ENCODE peak calls at places on chromosomes 6 and 20, in ten cellular contexts. G is A549, M is transverse colon, X is tibial nerve, J is suprapubic skin, K is stomach, H is SK-N-SH, E is esophagus muscularis mucosa, F is HepG2, Q is ovary. W is an unnamed sample.

GRCh38 chr6:1494671-1495070 is 105.3 kb downstream of the FOXF2 start:
- DNase-seq in G (no peak), M (no peak), X (no peak), J (no peak), K (no peak), H (no peak), E (no peak), F (no peak), Q (no peak), W (no peak)

GRCh38 chr20:36491901-36492617 is 49.3 kb upstream of the MYL9 start:
- DNase-seq in G (no peak), M (peak), X (no peak), J (no peak), K (no peak), H (no peak), E (no peak), F (no peak), Q (no peak), W (no peak)

GRCh38 chr6:45813943-45814342 is 201.7 kb downstream of the CLIC5 start:
- DNase-seq in G (no peak), M (no peak), X (no peak), J (no peak), K (no peak), H (no peak), E (no peak), F (no peak), Q (no peak), W (no peak)

GRCh38 chr6:7903673-7904072 is 6.9 kb downstream of the TXNDC5 start:
- DNase-seq in G (no peak), M (no peak), X (no peak), J (no peak), K (no peak), H (no peak), E (no peak), F (no peak), Q (no peak), W (no peak)

GRCh38 chr6:149450679-149451360 is 34.0 kb downstream of the ZC3H12D start:
- DNase-seq in G (no peak), M (peak), X (no peak), J (no peak), K (peak), H (peak), E (no peak), F (no peak), Q (no peak), W (peak)

GRCh38 chr6:5316946-5317345 is 55.6 kb downstream of the FARS2 start:
- DNase-seq in G (no peak), M (no peak), X (no peak), J (no peak), K (no peak), H (no peak), E (no peak), F (no peak), Q (no peak), W (no peak)

GRCh38 chr6:123733180-123733579 is 70.5 kb upstream of the NKAIN2 start:
- DNase-seq in G (no peak), M (no peak), X (no peak), J (no peak), K (no peak), H (no peak), E (no peak), F (no peak), Q (no peak), W (no peak)

GRCh38 chr20:53677447-53678314 is 84.0 kb upstream of the ZNF217 start:
- DNase-seq in G (peak), M (peak), X (no peak), J (no peak), K (peak), H (no peak), E (no peak), F (peak), Q (no peak), W (peak)

GRCh38 chr6:17987576-17988421 is at the start of gene KIF13A:
- DNase-seq in G (peak), M (peak), X (peak), J (peak), K (peak), H (peak), E (peak), F (peak), Q (peak), W (peak)

GRCh38 chr6:4059115-4059777 is 19.7 kb downstream of the FAM217A start:
- DNase-seq in G (peak), M (no peak), X (no peak), J (no peak), K (no peak), H (no peak), E (no peak), F (peak), Q (no peak), W (no peak)

GRCh38 chr20:1119128-1119505 is 715 bp downstream of the PSMF1 start:
- DNase-seq in G (no peak), M (no peak), X (no peak), J (no peak), K (no peak), H (no peak), E (no peak), F (peak), Q (no peak), W (no peak)

GRCh38 chr6:148565931-148566663 is 180.7 kb upstream of the UST start:
- DNase-seq in G (no peak), M (no peak), X (no peak), J (peak), K (peak), H (no peak), E (no peak), F (no peak), Q (no peak), W (no peak)

GRCh38 chr6:74690365-74690764 is 515.5 kb downstream of the COL12A1 start:
- DNase-seq in G (no peak), M (no peak), X (no peak), J (no peak), K (no peak), H (no peak), E (no peak), F (no peak), Q (no peak), W (no peak)

GRCh38 chr20:62355527-62356142 is 11.5 kb downstream of the LAMA5 start:
- DNase-seq in G (peak), M (no peak), X (no peak), J (no peak), K (no peak), H (no peak), E (no peak), F (peak), Q (no peak), W (no peak)

GRCh38 chr20:2210646-2211556 is 84.9 kb upstream of the TGM3 start:
- DNase-seq in G (peak), M (peak), X (no peak), J (no peak), K (no peak), H (no peak), E (no peak), F (no peak), Q (no peak), W (peak)

GRCh38 chr6:8958894-8959511 is 523.7 kb upstream of the SLC35B3 start:
- DNase-seq in G (peak), M (no peak), X (no peak), J (no peak), K (no peak), H (no peak), E (no peak), F (peak), Q (no peak), W (no peak)

GRCh38 chr6:37456816-37457560 is 24.0 kb downstream of the CMTR1 start:
- DNase-seq in G (no peak), M (no peak), X (no peak), J (no peak), K (no peak), H (no peak), E (no peak), F (no peak), Q (peak), W (no peak)
- TF ChIP-seq EP300 in G (no peak), M (no peak), X (no peak), J (no peak), K (no peak), H (no peak), E (no peak), F (no peak), Q (no peak), W (no peak)

GRCh38 chr6:90431521-90432407 is 135.1 kb upstream of the BACH2 start:
- DNase-seq in G (no peak), M (no peak), X (no peak), J (no peak), K (no peak), H (no peak), E (no peak), F (no peak), Q (no peak), W (no peak)
- TF ChIP-seq CTCF in G (no peak), M (no peak), X (no peak), J (no peak), K (no peak), H (no peak), E (no peak), F (no peak), Q (no peak), W (no peak)

GRCh38 chr20:52207020-52207810 is 15.6 kb upstream of the ZFP64 start:
- DNase-seq in G (no peak), M (no peak), X (no peak), J (no peak), K (no peak), H (no peak), E (peak), F (no peak), Q (no peak), W (no peak)

GRCh38 chr20:52196845-52197244 is 5.3 kb upstream of the ZFP64 start:
- DNase-seq in G (no peak), M (no peak), X (no peak), J (no peak), K (no peak), H (no peak), E (no peak), F (no peak), Q (no peak), W (no peak)

GRCh38 chr20:52204136-52204535 is 12.6 kb upstream of the ZFP64 start:
- DNase-seq in G (peak), M (no peak), X (no peak), J (no peak), K (no peak), H (no peak), E (no peak), F (no peak), Q (no peak), W (no peak)

GRCh38 chr20:52200870-52201269 is 9.3 kb upstream of the ZFP64 start:
- DNase-seq in G (no peak), M (no peak), X (no peak), J (no peak), K (no peak), H (no peak), E (no peak), F (no peak), Q (no peak), W (no peak)

DNA sequence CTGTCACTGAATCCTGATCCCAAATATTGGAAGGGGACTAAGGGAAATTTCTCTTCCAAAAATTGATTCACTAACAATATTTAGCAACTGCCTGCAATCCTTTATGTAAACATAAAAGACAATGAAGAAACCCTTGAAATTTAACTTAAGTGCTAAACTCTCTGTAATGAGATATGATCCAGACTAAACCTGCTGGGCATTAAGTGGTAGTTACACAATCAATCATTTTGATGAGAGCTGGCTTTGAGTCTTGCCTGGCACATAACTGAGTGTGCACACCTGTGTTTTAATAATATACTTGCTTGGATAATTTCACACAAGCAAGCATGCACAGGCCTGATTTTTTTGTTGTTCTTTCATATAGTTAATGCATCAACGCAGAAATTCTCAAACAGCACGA is 9.8 kb upstream of the ZFP64 start:
- DNase-seq in G (no peak), M (no peak), X (no peak), J (no peak), K (no peak), H (no peak), E (no peak), F (no peak), Q (no peak), W (no peak)
- TF ChIP-seq EP300 in G (no peak), M (no peak), X (no peak), J (no peak), K (no peak), H (no peak), E (no peak), F (no peak), Q (no peak), W (no peak)

GRCh38 chr6:89032599-89032998 is 48.0 kb upstream of the PNRC1 start:
- DNase-seq in G (no peak), M (no peak), X (no peak), J (no peak), K (no peak), H (no peak), E (no peak), F (no peak), Q (no peak), W (no peak)

GRCh38 chr6:89037156-89037900 is 43.2 kb upstream of the PNRC1 start:
- DNase-seq in G (no peak), M (no peak), X (no peak), J (no peak), K (no peak), H (no peak), E (no peak), F (no peak), Q (no peak), W (peak)

GRCh38 chr6:89034586-89035251 is 45.8 kb upstream of the PNRC1 start:
- DNase-seq in G (peak), M (no peak), X (no peak), J (no peak), K (no peak), H (no peak), E (no peak), F (peak), Q (no peak), W (no peak)

DNA sequence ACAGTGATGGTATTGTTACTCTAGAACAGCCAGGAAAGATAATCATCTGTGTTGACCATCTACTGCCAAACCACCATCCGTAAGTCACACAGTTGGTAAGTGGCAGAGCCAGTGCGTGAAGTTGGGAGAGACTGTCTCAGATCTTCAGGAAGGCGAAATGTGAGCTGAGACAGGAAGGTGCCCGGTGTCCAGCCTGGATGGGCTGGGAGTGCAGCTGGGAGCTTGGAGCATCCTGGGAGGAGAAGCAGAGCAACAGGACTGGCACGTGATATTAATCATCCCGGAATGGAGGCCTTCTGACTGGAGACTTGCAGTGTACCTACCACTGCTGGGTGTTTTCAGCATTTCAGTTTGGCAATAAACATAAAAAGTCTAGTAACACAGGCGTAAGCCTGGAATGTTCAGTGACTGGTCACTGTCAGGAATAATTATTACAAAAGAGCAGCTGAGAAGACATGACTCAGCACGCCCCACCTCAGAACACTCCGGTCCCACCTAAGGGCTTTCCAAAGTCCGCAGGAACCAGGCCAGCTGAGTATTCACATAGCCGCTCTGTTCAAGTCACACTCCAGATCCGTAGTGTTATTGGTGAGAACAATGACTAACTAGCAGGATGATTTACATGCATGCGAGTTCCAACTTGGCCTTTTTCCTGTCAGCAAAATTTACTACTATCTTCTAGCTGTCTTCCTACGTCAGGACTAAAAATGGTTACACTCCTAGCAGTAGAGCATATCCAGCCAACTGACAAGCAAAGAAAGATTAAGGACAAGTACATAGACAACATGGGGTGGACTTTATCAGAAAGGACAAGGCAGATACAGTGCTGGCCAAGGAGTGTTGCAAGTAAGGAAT is 45.1 kb upstream of the PNRC1 start:
- DNase-seq in G (peak), M (peak), X (peak), J (peak), K (peak), H (no peak), E (peak), F (peak), Q (peak), W (no peak)
- TF ChIP-seq CTCF in G (no peak), M (no peak), X (no peak), J (no peak), K (no peak), H (no peak), E (peak), F (no peak), Q (no peak), W (no peak)

DNA sequence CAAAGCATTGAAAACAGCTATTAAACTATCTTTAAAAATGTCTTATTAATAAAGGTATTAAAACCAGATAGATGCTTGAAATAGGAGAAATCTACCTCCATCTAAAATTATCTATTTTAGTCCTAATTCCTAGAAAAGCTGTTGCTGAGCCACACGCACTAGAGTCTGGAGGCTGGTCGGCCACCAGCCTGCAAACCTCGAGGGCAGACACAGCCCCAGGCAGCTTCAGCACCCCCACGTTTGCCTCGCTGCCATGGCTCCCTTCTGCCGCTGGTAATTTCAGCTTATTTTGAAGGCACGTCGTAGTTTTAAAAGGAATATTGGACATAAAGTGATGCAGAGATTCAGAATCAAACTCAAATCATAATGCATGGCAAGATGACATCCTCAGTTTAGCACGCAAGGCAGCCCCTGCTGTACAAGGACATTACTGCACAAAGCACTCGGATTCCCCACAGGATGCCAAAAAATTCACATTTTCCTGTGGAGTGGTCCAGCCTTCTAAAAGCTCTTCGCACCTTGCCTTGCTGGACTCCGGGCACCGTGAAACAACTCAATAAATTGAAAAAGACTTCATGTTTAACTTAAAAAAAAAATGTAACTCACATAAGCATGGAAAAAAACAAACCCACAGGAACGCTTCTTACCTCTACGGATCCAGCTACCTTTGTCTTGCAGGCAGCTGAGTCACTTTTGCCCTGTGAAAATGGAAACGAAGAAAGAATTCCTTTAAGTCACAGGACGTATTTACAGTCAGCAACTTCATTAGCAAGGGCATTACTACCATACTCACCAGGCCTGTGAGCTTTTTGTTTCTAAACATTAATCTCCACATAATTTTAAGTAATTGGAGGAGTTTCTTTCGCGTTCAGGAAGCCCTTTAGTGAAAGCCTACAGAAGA is 143.4 kb upstream of the RPS6KA2 start:
- DNase-seq in G (no peak), M (no peak), X (no peak), J (peak), K (no peak), H (peak), E (no peak), F (no peak), Q (no peak), W (no peak)
- TF ChIP-seq EP300 in G (no peak), M (no peak), X (no peak), J (no peak), K (no peak), H (no peak), E (no peak), F (no peak), Q (no peak), W (no peak)

DNA sequence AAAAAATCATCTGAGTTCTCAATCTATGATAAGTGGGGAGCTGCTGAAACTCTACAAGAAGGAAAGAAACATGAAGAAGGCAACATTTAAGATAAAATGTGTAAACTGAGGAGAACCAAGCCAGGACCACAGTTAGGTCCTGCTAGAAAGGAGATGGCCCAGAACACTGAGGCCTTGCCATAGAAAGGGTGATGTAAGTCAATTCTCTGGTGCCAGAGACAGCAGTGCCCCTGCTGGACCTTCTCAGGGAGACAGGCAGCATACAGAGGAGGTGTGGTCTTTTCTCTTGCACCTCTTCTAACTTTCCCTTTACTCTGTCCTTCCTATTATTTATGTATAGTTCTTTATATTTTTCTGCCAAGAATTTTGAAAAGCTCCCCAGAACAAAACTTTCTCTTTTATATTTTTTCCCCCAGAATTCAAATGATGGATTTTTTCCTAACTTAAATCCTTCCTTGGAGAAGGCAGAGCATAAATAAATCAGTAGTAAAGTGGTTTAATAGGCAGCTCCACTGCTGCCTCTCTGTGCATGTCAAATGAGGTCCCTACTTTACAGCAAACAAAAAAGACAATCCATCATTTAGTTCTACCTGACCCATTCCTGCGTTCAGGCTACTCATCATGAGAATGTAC is 9.0 kb downstream of the UQCC2 start:
- DNase-seq in G (peak), M (peak), X (no peak), J (peak), K (peak), H (peak), E (no peak), F (peak), Q (no peak), W (no peak)
- TF ChIP-seq CTCF in G (no peak), M (peak), X (peak), J (peak), K (peak), H (peak), E (no peak), F (peak), Q (no peak), W (peak)

GRCh38 chr6:24909281-24910216 is 26.2 kb downstream of the RIPOR2 start:
- DNase-seq in G (no peak), M (no peak), X (no peak), J (no peak), K (no peak), H (no peak), E (peak), F (no peak), Q (no peak), W (no peak)
- TF ChIP-seq EP300 in G (no peak), M (no peak), X (no peak), J (no peak), K (no peak), H (no peak), E (no peak), F (no peak), Q (no peak), W (no peak)

W was measured in upper lobe of left lung.